ENCODE peak calls at places on chromosomes 12 and 14, in five cellular contexts. L, S, M, T and F are unnamed samples.
A peak's percentile ranks its signal among the peaks of the same experiment; 100 is the strongest.

GRCh38 chr14:105028251-105028927 is 7.5 kb upstream of the CDCA4 start:
- DNase-seq in L (no peak), S (no peak), T (no peak), M (no peak), F (no peak)

GRCh38 chr12:69214169-69214568 is 25.2 kb upstream of the CPSF6 start:
- DNase-seq in L (no peak), S (no peak), M (no peak), T (no peak), F (no peak)

GRCh38 chr14:80212025-80212402 is 710 bp upstream of the DIO2 start:
- DNase-seq in T (peak; percentile 23), S (peak; percentile 90), L (no peak), M (no peak), F (no peak)

GRCh38 chr12:11545438-11546330 is 103.8 kb upstream of the ETV6 start:
- DNase-seq in L (no peak), T (peak; percentile 89), S (no peak), M (no peak), F (no peak)

GRCh38 chr12:38155526-38156496 is 160.8 kb upstream of the ALG10B start:
- DNase-seq in M (no peak), L (peak; percentile 68), T (no peak), S (no peak), F (no peak)

GRCh38 chr12:107610030-107610859 is 75.4 kb upstream of the PWP1 start:
- DNase-seq in S (peak; percentile 13), L (no peak), T (peak; percentile 44), M (no peak), F (no peak)

GRCh38 chr12:88501976-88502938 is 78.0 kb downstream of the KITLG start:
- DNase-seq in L (no peak), S (peak; percentile 65), T (no peak), M (no peak), F (no peak)

GRCh38 chr12:109963743-109964429 is 32.3 kb downstream of the GIT2 start:
- DNase-seq in M (no peak), L (no peak), S (peak; percentile 77), T (no peak), F (no peak)

GRCh38 chr12:43238281-43238680 is 313.7 kb downstream of the ADAMTS20 start:
- DNase-seq in T (no peak), M (no peak), L (no peak), S (peak; percentile 46), F (no peak)

GRCh38 chr14:95156765-95157194 is 549 bp downstream of the DICER1 start:
- DNase-seq in L (peak; percentile 88), M (peak; percentile 12), S (peak; percentile 22), T (peak; percentile 7), F (peak; percentile 48)

GRCh38 chr12:24997970-24998582 is 49.2 kb upstream of the BCAT1 start:
- DNase-seq in S (peak; percentile 97), L (no peak), T (peak; percentile 82), M (no peak), F (no peak)

GRCh38 chr14:61875483-61875882 is 113.3 kb downstream of the SNAPC1 start:
- DNase-seq in M (no peak), S (no peak), T (no peak), L (no peak), F (no peak)

GRCh38 chr14:105045710-105046326 is 19.4 kb downstream of the GPR132 start:
- DNase-seq in M (peak; percentile 91), T (peak; percentile 64), S (no peak), L (peak; percentile 94), F (peak; percentile 83)

GRCh38 chr12:12207746-12208145 is 59.1 kb downstream of the LRP6 start:
- DNase-seq in L (no peak), M (no peak), T (no peak), S (peak; percentile 46), F (no peak)

GRCh38 chr12:78181544-78182162 is 351.0 kb downstream of the NAV3 start:
- DNase-seq in M (no peak), S (no peak), L (no peak), T (peak; percentile 12), F (no peak)

GRCh38 chr12:108700833-108701450 is 30.4 kb downstream of the CORO1C start:
- DNase-seq in S (no peak), L (no peak), T (no peak), M (no peak), F (no peak)

GRCh38 chr12:64083285-64084210 is 138.5 kb downstream of the KICS2 start:
- DNase-seq in T (no peak), S (peak; percentile 90), L (no peak), M (peak; percentile 89), F (peak; percentile 57)

GRCh38 chr14:96532632-96533031 is 30.4 kb downstream of the PAPOLA start:
- DNase-seq in S (no peak), L (no peak), M (no peak), T (no peak), F (no peak)

GRCh38 chr14:94483729-94484275 is 7.8 kb upstream of the SERPINA9 start:
- DNase-seq in T (no peak), S (peak; percentile 48), M (no peak), L (no peak), F (no peak)

GRCh38 chr12:55607821-55608602 is 28.7 kb upstream of the OR10P1 start:
- DNase-seq in S (no peak), T (no peak), L (no peak), M (no peak), F (no peak)

GRCh38 chr12:70246580-70246979 is 3.3 kb downstream of the CNOT2 start:
- DNase-seq in S (peak; percentile 45), L (no peak), T (no peak), M (no peak), F (no peak)

GRCh38 chr12:106051853-106052531 is 86.8 kb downstream of the NUAK1 start:
- DNase-seq in M (no peak), S (peak; percentile 24), L (no peak), T (no peak), F (no peak)

GRCh38 chr12:7354521-7354920 is 50.6 kb downstream of the ACSM4 start:
- DNase-seq in M (no peak), T (no peak), S (no peak), L (no peak), F (no peak)

GRCh38 chr12:92114834-92115233 is 30.8 kb downstream of the BTG1 start:
- DNase-seq in T (no peak), M (no peak), S (no peak), L (no peak), F (no peak)

GRCh38 chr12:108102363-108102762 is 26.7 kb upstream of the WSCD2 start:
- DNase-seq in M (no peak), L (no peak), T (no peak), S (no peak), F (no peak)

GRCh38 chr12:94987806-94988205 is 15.7 kb downstream of the NDUFA12 start:
- DNase-seq in S (peak; percentile 35), T (no peak), L (no peak), M (no peak), F (no peak)

GRCh38 chr12:106766393-106766826 is 8.1 kb upstream of the RIC8B start:
- DNase-seq in L (peak; percentile 89), T (no peak), S (no peak), M (peak; percentile 71), F (no peak)

GRCh38 chr14:71776463-71777359 is 155.5 kb upstream of the RGS6 start:
- DNase-seq in T (no peak), L (no peak), M (no peak), S (peak; percentile 63), F (no peak)

DNA sequence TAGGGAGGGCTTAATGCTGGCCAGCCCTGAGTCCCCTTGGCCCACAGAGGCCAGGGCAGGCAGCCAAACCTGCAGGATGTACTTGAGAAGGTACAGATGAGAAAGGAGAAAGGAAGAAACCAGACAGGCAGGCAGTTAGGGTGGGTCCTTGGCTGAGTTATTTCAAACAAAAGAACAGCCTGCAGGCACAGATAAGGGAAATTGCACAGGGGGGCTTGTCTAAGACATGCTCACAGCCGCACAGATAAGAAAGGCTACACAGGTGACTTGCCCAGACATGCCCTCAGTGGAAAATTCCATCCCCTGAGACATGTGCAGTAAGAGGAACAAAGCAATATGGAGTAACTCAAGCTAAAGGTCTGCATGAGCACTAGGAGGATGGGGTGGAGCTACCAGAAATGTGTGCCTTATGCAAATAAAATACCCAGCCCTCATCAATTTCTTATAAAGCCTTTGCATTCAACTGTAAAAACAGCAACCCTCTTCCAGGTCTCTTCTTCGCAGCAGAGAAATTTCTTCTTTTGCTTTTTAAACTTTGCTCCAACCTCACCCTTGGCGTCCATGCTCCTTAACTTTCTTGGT is 158.2 kb upstream of the RGS6 start:
- DNase-seq in S (no peak), T (no peak), M (no peak), L (no peak), F (no peak)
- H3K27ac ChIP-seq in S (no peak overlapping the region), T (no peak overlapping the region), M (no peak overlapping the region), L (no peak overlapping the region), F (no peak overlapping the region)

DNA sequence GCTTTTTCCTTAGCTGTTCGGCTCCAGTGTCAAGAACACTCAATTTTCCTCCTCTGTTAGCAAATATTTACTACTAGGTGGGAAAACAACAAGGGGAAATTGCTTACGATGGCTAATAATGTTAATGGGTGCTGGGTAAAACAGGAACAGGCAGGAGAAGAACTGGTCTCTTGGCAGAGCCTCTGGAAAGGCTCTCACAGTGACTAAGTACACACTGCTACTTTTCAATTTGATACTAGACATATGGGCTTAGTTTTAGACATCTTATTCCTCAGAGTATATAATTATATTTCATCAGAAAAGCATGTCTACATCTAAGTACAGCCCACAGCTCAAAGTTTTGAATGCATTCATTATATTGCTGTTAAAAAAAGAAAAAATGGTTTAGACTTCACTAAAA is 65.4 kb upstream of the SAV1 start:
- DNase-seq in L (no peak), T (no peak), M (no peak), S (no peak), F (no peak)
- H3K27ac ChIP-seq in L (no peak overlapping the region), T (no peak overlapping the region), M (no peak overlapping the region), S (no peak overlapping the region), F (no peak overlapping the region)

DNA sequence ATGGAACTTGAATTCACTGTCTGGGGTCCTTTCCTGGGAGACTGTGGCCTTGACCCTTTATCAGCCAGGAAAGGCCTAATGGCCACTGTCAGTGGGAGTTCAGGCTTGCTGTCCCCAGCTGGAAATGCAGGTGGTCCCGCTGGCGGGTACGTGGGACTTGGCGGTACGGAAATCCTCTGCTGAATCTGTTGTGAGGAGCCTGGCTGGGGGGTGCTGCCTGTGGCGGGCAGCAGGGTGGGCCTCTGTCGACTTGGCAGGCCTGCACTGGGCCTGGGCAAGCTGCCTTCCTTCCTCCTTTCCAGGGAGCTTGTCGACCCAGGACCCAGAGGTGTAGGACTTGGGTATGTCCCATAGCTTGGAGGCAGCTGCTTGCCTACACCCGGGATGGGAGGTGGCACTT is 26.3 kb downstream of the ZFYVE21 start:
- DNase-seq in T (no peak), L (peak; percentile 68), S (no peak), M (no peak), F (no peak)
- H3K27ac ChIP-seq in T (no peak overlapping the region), L (no peak overlapping the region), S (no peak overlapping the region), M (no peak overlapping the region), F (no peak overlapping the region)

DNA sequence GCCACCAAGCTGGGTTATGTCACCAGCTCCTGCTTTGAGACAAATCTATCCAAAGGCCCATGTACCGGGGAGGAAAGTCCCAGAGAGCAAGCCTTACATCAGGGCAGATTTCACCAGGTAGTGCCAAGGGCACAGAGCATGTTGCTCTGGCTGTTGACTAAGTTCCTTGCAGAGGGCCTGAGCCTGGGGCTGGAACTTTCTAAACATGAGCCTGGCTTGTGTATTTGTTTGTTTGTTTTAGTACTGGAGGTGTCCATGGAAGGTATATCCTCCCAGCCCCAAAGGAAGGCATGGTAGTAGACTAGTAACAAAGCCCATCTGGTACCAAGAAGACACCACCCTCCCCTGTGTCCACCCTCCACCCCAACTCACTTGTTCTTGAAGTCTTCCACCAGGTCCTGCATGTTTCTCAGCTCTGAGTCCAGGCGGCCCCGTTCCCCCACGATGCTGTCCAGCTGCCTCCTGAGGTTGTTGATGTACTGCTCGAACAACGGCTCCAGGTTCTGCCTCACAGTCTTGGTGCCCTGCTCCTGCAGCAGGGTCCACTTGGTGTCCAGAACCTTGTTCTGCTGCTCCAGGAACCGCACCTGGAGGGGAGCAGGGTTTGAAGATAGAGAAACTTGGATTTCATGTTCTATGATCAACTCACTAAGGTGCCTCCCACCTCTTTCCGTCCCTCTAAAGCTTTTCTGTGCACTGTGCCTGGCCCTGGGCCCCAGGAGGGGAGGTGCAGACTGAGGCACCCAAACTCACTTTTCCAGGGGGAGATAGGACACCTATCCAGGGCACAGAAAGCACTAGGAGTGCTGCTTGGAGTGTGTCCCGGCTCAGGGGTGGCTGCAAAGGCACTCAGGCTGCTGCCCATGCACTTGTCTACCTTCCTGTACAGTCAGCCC is 1.4 kb downstream of the KRT5 start:
- DNase-seq in L (no peak), S (no peak), M (no peak), T (no peak), F (no peak)
- H3K27ac ChIP-seq in L (no peak overlapping the region), S (no peak overlapping the region), M (no peak overlapping the region), T (no peak overlapping the region), F (no peak overlapping the region)